ENCODE peak calls at places on chromosome 19, in four cellular contexts. P, L, E and Y are unnamed samples.

GRCh38 chr19:47580397-47580796 is 7.4 kb upstream of the ZNF541 start:
- DNase-seq in P (no peak), L (no peak), E (no peak), Y (no peak)

GRCh38 chr19:11064831-11065303 is 24.4 kb upstream of the LDLR start:
- DNase-seq in P (no peak), L (no peak), E (peak), Y (no peak)

GRCh38 chr19:52896431-52897148 is 845 bp downstream of the ZNF320 start:
- DNase-seq in P (no peak), L (peak), E (peak), Y (no peak)

GRCh38 chr19:33080761-33081681 is at the start of gene GPATCH1:
- DNase-seq in P (peak), L (peak), E (peak), Y (peak)

GRCh38 chr19:32387701-32388392 is 17.7 kb upstream of the DPY19L3 start:
- DNase-seq in P (no peak), L (no peak), E (no peak), Y (no peak)

GRCh38 chr19:28836366-28836765 is 376.6 kb downstream of the UQCRFS1 start:
- DNase-seq in P (no peak), L (no peak), E (no peak), Y (no peak)

GRCh38 chr19:2041686-2042484 is 9.2 kb downstream of the MKNK2 start:
- DNase-seq in P (peak), L (peak), E (peak), Y (peak)

GRCh38 chr19:10418281-10419199 is 1.8 kb upstream of the PDE4A start:
- DNase-seq in P (no peak), L (no peak), E (peak), Y (no peak)

GRCh38 chr19:46014534-46014933 is 8.3 kb downstream of the PGLYRP1 start:
- DNase-seq in P (no peak), L (no peak), E (no peak), Y (no peak)

GRCh38 chr19:46016426-46017094 is 6.3 kb downstream of the PGLYRP1 start:
- DNase-seq in P (peak), L (peak), E (peak), Y (peak)

GRCh38 chr19:46017095-46017429 is 5.8 kb downstream of the PGLYRP1 start:
- DNase-seq in P (no peak), L (no peak), E (no peak), Y (no peak)

GRCh38 chr19:46015961-46016425 is 6.9 kb downstream of the PGLYRP1 start:
- DNase-seq in P (no peak), L (no peak), E (no peak), Y (no peak)

GRCh38 chr19:46015080-46015960 is 7.5 kb downstream of the PGLYRP1 start:
- DNase-seq in P (no peak), L (peak), E (peak), Y (no peak)
- TF ChIP-seq SPI1 in P (no peak), L (no peak), E (no peak), Y (no peak)

GRCh38 chr19:18002347-18002850 is 5.6 kb upstream of the ARRDC2 start:
- DNase-seq in P (no peak), L (no peak), E (no peak), Y (peak)
- TF ChIP-seq SPI1 in P (peak), L (peak), E (no peak), Y (peak)

GRCh38 chr19:8573316-8573715 is 3.9 kb downstream of the MYO1F start:
- DNase-seq in P (no peak), L (no peak), E (no peak), Y (no peak)

GRCh38 chr19:8566855-8567254 is 10.4 kb downstream of the MYO1F start:
- DNase-seq in P (no peak), L (no peak), E (no peak), Y (no peak)

GRCh38 chr19:8569066-8569761 is 8.0 kb downstream of the MYO1F start:
- DNase-seq in P (peak), L (peak), E (peak), Y (peak)

GRCh38 chr19:8567522-8568172 is 9.6 kb downstream of the MYO1F start:
- DNase-seq in P (no peak), L (no peak), E (no peak), Y (peak)

GRCh38 chr19:8571006-8571411 is 6.2 kb downstream of the MYO1F start:
- DNase-seq in P (no peak), L (no peak), E (no peak), Y (peak)
- TF ChIP-seq SPI1 in P (peak), L (peak), E (peak), Y (peak)

DNA sequence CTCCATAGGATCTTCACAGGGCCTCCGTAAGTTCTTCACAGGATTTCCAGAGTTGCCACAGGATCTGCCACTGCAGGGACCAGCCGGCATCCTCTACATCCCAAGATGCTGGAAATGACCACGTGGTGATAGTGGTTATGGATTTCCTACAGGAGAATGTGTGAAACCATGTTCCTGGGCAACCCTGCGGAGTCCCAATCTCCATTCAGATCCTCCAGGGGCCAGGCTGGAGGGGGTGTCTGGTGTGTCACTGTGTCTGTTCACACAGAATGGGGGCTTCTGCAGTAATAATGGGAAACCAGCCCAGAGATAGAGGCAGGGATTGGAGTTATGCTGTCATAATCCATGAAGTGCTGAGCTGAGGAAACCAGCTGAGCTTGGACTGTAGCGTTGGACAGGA is 8.6 kb downstream of the LILRA6 start:
- DNase-seq in P (no peak), L (no peak), E (no peak), Y (no peak)
- TF ChIP-seq SPI1 in P (no peak), L (no peak), E (no peak), Y (no peak)

GRCh38 chr19:13712767-13713201 is 51.5 kb upstream of the MRI1 start:
- DNase-seq in P (no peak), L (no peak), E (no peak), Y (no peak)
- TF ChIP-seq SPI1 in P (no peak), L (no peak), E (no peak), Y (no peak)

GRCh38 chr19:800360-801029 is 3.2 kb downstream of the PTBP1 start:
- DNase-seq in P (no peak), L (no peak), E (peak), Y (peak)
- TF ChIP-seq SPI1 in P (no peak), L (no peak), E (no peak), Y (no peak)

DNA sequence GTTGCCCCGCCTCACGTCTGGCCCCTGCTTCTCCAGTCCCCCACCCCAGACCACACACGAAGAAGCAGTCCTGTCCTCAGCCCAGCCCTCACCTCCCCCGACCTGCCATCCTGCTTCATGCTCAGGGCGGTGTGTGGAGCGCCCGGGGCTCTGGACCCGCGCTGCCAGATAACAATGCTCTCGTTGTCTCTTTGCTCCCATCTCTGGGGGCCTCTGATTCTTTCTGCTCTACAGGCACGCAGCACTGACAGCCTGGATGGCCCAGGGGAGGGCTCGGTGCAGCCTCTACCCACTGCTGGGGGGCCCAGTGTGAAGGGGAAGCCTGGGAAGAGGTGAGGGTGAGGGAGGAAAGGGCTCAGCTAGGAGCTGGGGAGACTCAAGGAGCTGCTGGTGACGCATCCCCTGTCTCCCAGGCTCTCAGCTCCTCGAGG is 2.1 kb downstream of the ARHGAP33 start:
- DNase-seq in P (no peak), L (no peak), E (no peak), Y (no peak)
- TF ChIP-seq SPI1 in P (no peak), L (no peak), E (no peak), Y (no peak)

GRCh38 chr19:30359936-30360335 is 12.2 kb upstream of the ZNF536 start:
- DNase-seq in P (no peak), L (no peak), E (no peak), Y (no peak)

GRCh38 chr19:30361721-30362120 is 10.5 kb upstream of the ZNF536 start:
- DNase-seq in P (no peak), L (no peak), E (no peak), Y (no peak)

GRCh38 chr19:30361107-30361447 is 11.1 kb upstream of the ZNF536 start:
- DNase-seq in P (no peak), L (no peak), E (no peak), Y (no peak)

GRCh38 chr19:30358821-30359580 is 13.2 kb upstream of the ZNF536 start:
- DNase-seq in P (no peak), L (no peak), E (no peak), Y (no peak)

DNA sequence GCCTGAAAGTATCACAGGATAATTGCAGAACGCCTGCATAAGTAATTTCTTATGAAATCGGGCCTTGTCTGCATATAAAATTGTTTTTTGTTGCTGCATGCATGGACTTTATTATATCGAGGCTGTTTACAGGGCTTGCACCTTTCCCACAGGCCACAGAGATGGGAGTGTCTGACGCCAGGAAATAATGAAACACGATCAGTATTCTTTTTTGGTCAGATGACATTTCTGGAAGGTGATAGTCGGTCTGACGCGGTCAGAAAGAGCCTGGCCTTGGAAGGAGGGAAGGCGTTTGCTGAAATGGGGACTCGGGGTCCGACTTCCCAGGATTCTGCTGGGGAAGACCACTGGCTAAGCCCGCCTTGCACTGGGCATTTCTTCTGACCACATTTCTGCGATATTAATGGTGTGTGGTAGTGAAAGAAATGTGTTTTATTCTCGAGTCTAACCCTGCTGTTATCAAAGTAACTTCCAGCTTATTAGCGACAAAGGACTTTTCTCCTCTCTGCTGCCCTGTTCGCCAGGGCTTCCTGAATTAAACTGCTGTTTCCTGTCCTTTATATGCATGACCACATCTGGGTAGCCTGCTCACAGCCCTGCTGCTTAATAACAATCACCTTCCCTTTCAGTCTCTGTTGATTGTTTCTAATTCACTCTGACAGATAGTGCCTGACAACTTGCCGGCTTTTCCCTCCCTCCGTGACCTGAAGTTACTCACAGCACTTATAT is 11.6 kb upstream of the ZNF536 start:
- DNase-seq in P (no peak), L (no peak), E (no peak), Y (no peak)
- TF ChIP-seq SPI1 in P (no peak), L (no peak), E (no peak), Y (no peak)

GRCh38 chr19:9306443-9306842 is 3.2 kb downstream of the ZNF699 start:
- DNase-seq in P (no peak), L (no peak), E (no peak), Y (no peak)
- TF ChIP-seq SPI1 in P (no peak), L (no peak), E (no peak), Y (no peak)

DNA sequence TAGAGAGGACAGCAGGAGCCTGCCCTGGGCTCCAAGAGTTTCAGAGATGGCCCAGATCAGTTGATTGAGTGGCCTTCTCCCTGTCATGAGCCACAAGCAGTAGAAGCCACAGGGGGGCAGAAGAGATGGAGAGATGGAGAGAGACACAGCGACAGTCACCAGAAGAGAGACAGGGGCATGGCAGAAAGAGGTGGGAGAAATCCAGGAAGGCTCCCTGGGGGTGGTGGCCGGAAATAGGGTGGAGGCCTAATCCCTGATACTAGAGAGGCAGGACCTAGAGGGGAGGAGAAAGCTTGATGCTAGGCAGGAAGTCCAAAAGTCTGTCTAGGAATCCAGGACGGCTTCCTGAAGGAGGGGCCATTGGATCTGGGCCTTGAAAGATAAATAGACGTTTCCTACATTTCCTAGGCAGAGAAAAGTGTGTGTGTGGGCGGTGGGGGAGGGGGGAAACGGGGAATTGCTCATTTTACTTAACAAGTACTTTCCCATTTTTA is 9.6 kb upstream of the TPM4 start:
- DNase-seq in P (no peak), L (no peak), E (peak), Y (no peak)
- TF ChIP-seq SPI1 in P (no peak), L (no peak), E (no peak), Y (no peak)